ENCODE peak calls at places on chromosomes 4 and X, in eight cellular contexts. One of them, this sample, is unnamed. For H3K4me1, the result is how much of the 10 kb centered on the place peaks cover.

GRCh38 chr4:27684501-27685077 is 823.9 kb downstream of the STIM2 start:
- DNase-seq in fibroblast of lung: peak
- DNase-seq in uterus: peak
- DNase-seq in breast epithelium: peak
- DNase-seq in GM23338: peak
- DNase-seq in CD8-positive, alpha-beta T cell: no peak
- DNase-seq in cardiac muscle cell: peak
- DNase-seq in tibial artery: peak
- DNase-seq in this sample: peak

GRCh38 chr4:123246085-123246484 is 150.5 kb upstream of the SPRY1 start:
- DNase-seq in fibroblast of lung: no peak
- DNase-seq in uterus: no peak
- DNase-seq in breast epithelium: no peak
- DNase-seq in GM23338: no peak
- DNase-seq in CD8-positive, alpha-beta T cell: no peak
- DNase-seq in cardiac muscle cell: no peak
- DNase-seq in tibial artery: no peak
- DNase-seq in this sample: no peak

GRCh38 chr4:40132816-40133215 is 64.0 kb upstream of the RHOH start:
- DNase-seq in fibroblast of lung: no peak
- DNase-seq in uterus: no peak
- DNase-seq in breast epithelium: no peak
- DNase-seq in GM23338: no peak
- DNase-seq in CD8-positive, alpha-beta T cell: no peak
- DNase-seq in cardiac muscle cell: no peak
- DNase-seq in tibial artery: no peak
- DNase-seq in this sample: no peak

GRCh38 chrX:14356401-14356800 is 172.9 kb upstream of the GLRA2 start:
- DNase-seq in fibroblast of lung: peak
- DNase-seq in uterus: no peak
- DNase-seq in breast epithelium: no peak
- DNase-seq in GM23338: no peak
- DNase-seq in CD8-positive, alpha-beta T cell: no peak
- DNase-seq in cardiac muscle cell: no peak
- DNase-seq in tibial artery: no peak
- DNase-seq in this sample: no peak

GRCh38 chr4:123250843-123251242 is 145.8 kb upstream of the SPRY1 start:
- DNase-seq in fibroblast of lung: peak
- DNase-seq in uterus: peak
- DNase-seq in breast epithelium: peak
- DNase-seq in GM23338: no peak
- DNase-seq in CD8-positive, alpha-beta T cell: no peak
- DNase-seq in cardiac muscle cell: no peak
- DNase-seq in tibial artery: peak
- DNase-seq in this sample: no peak

GRCh38 chrX:43586855-43587254 is 69.2 kb upstream of the MAOA start:
- DNase-seq in fibroblast of lung: no peak
- DNase-seq in uterus: no peak
- DNase-seq in breast epithelium: no peak
- DNase-seq in GM23338: no peak
- DNase-seq in CD8-positive, alpha-beta T cell: no peak
- DNase-seq in cardiac muscle cell: no peak
- DNase-seq in tibial artery: no peak
- DNase-seq in this sample: no peak

GRCh38 chr4:137474711-137475301 is 57.5 kb downstream of the PCDH18 start:
- DNase-seq in fibroblast of lung: peak
- DNase-seq in uterus: no peak
- DNase-seq in breast epithelium: no peak
- DNase-seq in GM23338: no peak
- DNase-seq in CD8-positive, alpha-beta T cell: no peak
- DNase-seq in cardiac muscle cell: peak
- DNase-seq in tibial artery: no peak
- DNase-seq in this sample: peak

GRCh38 chr4:24473309-24473721 is 111.0 kb downstream of the DHX15 start:
- DNase-seq in fibroblast of lung: peak
- DNase-seq in uterus: peak
- DNase-seq in breast epithelium: no peak
- DNase-seq in GM23338: peak
- DNase-seq in CD8-positive, alpha-beta T cell: no peak
- DNase-seq in cardiac muscle cell: peak
- DNase-seq in tibial artery: no peak
- DNase-seq in this sample: no peak

GRCh38 chr4:122874194-122874593 is 47.6 kb downstream of the FGF2 start:
- DNase-seq in fibroblast of lung: peak
- DNase-seq in uterus: no peak
- DNase-seq in breast epithelium: no peak
- DNase-seq in GM23338: no peak
- DNase-seq in CD8-positive, alpha-beta T cell: no peak
- DNase-seq in cardiac muscle cell: no peak
- DNase-seq in tibial artery: no peak
- DNase-seq in this sample: no peak

GRCh38 chr4:147287588-147287890 is 193.4 kb upstream of the EDNRA start:
- DNase-seq in fibroblast of lung: peak
- DNase-seq in uterus: no peak
- DNase-seq in breast epithelium: no peak
- DNase-seq in GM23338: no peak
- DNase-seq in CD8-positive, alpha-beta T cell: no peak
- DNase-seq in cardiac muscle cell: no peak
- DNase-seq in tibial artery: no peak
- DNase-seq in this sample: no peak

GRCh38 chrX:120120223-120120622 is 4.5 kb upstream of the RHOXF1 start:
- DNase-seq in fibroblast of lung: peak
- DNase-seq in uterus: no peak
- DNase-seq in breast epithelium: no peak
- DNase-seq in GM23338: no peak
- DNase-seq in CD8-positive, alpha-beta T cell: no peak
- DNase-seq in cardiac muscle cell: no peak
- DNase-seq in tibial artery: no peak
- DNase-seq in this sample: no peak

GRCh38 chr4:108991929-108992328 is 229.1 kb upstream of the ETNPPL start:
- DNase-seq in fibroblast of lung: peak
- DNase-seq in uterus: no peak
- DNase-seq in breast epithelium: no peak
- DNase-seq in GM23338: no peak
- DNase-seq in CD8-positive, alpha-beta T cell: no peak
- DNase-seq in cardiac muscle cell: no peak
- DNase-seq in tibial artery: no peak
- DNase-seq in this sample: no peak

DNA sequence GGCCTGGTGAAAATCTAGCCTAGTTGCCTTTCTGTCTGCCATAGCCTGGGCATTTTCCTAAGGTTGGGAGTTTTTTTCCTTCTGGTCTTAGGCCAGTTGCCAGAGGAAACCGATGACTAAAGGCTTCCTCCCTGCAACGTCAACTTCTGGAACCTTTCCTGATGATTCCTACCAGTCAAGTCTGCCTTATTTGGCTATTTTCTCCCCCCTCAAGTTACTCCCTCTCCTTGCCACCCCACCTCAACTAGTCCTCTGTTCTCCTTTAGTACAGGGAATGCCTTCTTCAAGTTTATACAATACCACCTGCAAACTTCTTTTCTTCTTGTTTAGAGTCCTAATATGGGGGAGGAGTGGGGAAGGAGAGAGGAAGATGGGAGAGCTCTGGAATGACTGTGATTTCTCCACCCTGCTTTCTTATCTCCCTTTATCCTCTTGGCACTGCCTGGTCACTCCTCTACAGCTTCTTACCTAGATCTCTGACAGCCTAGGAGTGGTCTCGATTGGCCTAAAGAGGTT is 10.6 kb downstream of the MSN start:
- DNase-seq in fibroblast of lung: peak
- DNase-seq in uterus: peak
- DNase-seq in breast epithelium: peak
- DNase-seq in GM23338: no peak
- DNase-seq in CD8-positive, alpha-beta T cell: no peak
- DNase-seq in cardiac muscle cell: no peak
- DNase-seq in tibial artery: no peak
- DNase-seq in this sample: no peak
- H3K4me1 ChIP-seq in fibroblast of lung: under half
- H3K4me1 ChIP-seq in uterus: under half
- H3K4me1 ChIP-seq in breast epithelium: under half
- H3K4me1 ChIP-seq in GM23338: under half
- H3K4me1 ChIP-seq in CD8-positive, alpha-beta T cell: half or more
- H3K4me1 ChIP-seq in cardiac muscle cell: under half
- H3K4me1 ChIP-seq in tibial artery: half or more
- H3K4me1 ChIP-seq in this sample: under half

GRCh38 chr4:186621959-186622553 is 66.7 kb upstream of the MTNR1A start:
- DNase-seq in fibroblast of lung: peak
- DNase-seq in uterus: no peak
- DNase-seq in breast epithelium: no peak
- DNase-seq in GM23338: no peak
- DNase-seq in CD8-positive, alpha-beta T cell: no peak
- DNase-seq in cardiac muscle cell: no peak
- DNase-seq in tibial artery: no peak
- DNase-seq in this sample: no peak
- TF ChIP-seq CTCF in fibroblast of lung: peak
- TF ChIP-seq CTCF in uterus: no peak
- TF ChIP-seq CTCF in breast epithelium: no peak
- TF ChIP-seq CTCF in GM23338: no peak
- TF ChIP-seq CTCF in CD8-positive, alpha-beta T cell: no peak
- TF ChIP-seq CTCF in cardiac muscle cell: peak
- TF ChIP-seq CTCF in tibial artery: peak
- TF ChIP-seq CTCF in this sample: peak

DNA sequence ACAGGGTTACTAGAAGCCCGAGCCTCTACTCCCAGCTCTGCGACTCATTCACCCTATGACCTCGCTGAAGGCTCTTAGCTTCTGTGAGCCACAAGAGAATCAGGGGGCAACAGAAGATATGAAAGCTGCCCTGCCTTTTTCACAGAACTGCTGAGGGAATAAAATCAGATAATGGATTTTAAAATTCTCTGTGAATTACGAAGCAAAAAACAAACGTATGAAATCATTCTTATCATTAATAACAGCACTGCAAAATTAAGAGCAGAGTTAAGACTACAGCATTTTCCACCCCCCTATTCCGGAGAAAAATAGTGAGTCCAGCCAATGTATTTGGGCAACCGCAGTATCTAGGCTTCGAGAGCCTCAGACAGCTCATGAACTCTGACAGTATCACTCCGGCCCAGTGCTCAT is 33.5 kb downstream of the AFAP1 start:
- DNase-seq in fibroblast of lung: peak
- DNase-seq in uterus: no peak
- DNase-seq in breast epithelium: no peak
- DNase-seq in GM23338: no peak
- DNase-seq in CD8-positive, alpha-beta T cell: no peak
- DNase-seq in cardiac muscle cell: no peak
- DNase-seq in tibial artery: no peak
- DNase-seq in this sample: no peak
- H3K4me1 ChIP-seq in fibroblast of lung: under half
- H3K4me1 ChIP-seq in uterus: under half
- H3K4me1 ChIP-seq in breast epithelium: under half
- H3K4me1 ChIP-seq in GM23338: half or more
- H3K4me1 ChIP-seq in CD8-positive, alpha-beta T cell: under half
- H3K4me1 ChIP-seq in cardiac muscle cell: half or more
- H3K4me1 ChIP-seq in tibial artery: half or more
- H3K4me1 ChIP-seq in this sample: half or more

GRCh38 chr4:7815562-7815961 is 124.1 kb downstream of the AFAP1 start:
- DNase-seq in fibroblast of lung: peak
- DNase-seq in uterus: no peak
- DNase-seq in breast epithelium: no peak
- DNase-seq in GM23338: no peak
- DNase-seq in CD8-positive, alpha-beta T cell: no peak
- DNase-seq in cardiac muscle cell: no peak
- DNase-seq in tibial artery: no peak
- DNase-seq in this sample: no peak
- TF ChIP-seq CTCF in fibroblast of lung: no peak
- TF ChIP-seq CTCF in uterus: no peak
- TF ChIP-seq CTCF in breast epithelium: no peak
- TF ChIP-seq CTCF in GM23338: no peak
- TF ChIP-seq CTCF in CD8-positive, alpha-beta T cell: no peak
- TF ChIP-seq CTCF in cardiac muscle cell: peak
- TF ChIP-seq CTCF in tibial artery: no peak
- TF ChIP-seq CTCF in this sample: no peak

GRCh38 chrX:53283099-53283498 is 1.7 kb upstream of the IQSEC2 start:
- DNase-seq in fibroblast of lung: no peak
- DNase-seq in uterus: no peak
- DNase-seq in breast epithelium: no peak
- DNase-seq in GM23338: no peak
- DNase-seq in CD8-positive, alpha-beta T cell: no peak
- DNase-seq in cardiac muscle cell: no peak
- DNase-seq in tibial artery: no peak
- DNase-seq in this sample: no peak

GRCh38 chrX:53280703-53281320 is 572 bp downstream of the IQSEC2 start:
- DNase-seq in fibroblast of lung: peak
- DNase-seq in uterus: peak
- DNase-seq in breast epithelium: no peak
- DNase-seq in GM23338: no peak
- DNase-seq in CD8-positive, alpha-beta T cell: no peak
- DNase-seq in cardiac muscle cell: no peak
- DNase-seq in tibial artery: peak
- DNase-seq in this sample: no peak

GRCh38 chrX:53283567-53283966 is 2.2 kb upstream of the IQSEC2 start:
- DNase-seq in fibroblast of lung: no peak
- DNase-seq in uterus: no peak
- DNase-seq in breast epithelium: no peak
- DNase-seq in GM23338: no peak
- DNase-seq in CD8-positive, alpha-beta T cell: no peak
- DNase-seq in cardiac muscle cell: no peak
- DNase-seq in tibial artery: no peak
- DNase-seq in this sample: no peak

GRCh38 chrX:53281321-53281822 is at the start of gene IQSEC2:
- DNase-seq in fibroblast of lung: peak
- DNase-seq in uterus: peak
- DNase-seq in breast epithelium: peak
- DNase-seq in GM23338: peak
- DNase-seq in CD8-positive, alpha-beta T cell: no peak
- DNase-seq in cardiac muscle cell: peak
- DNase-seq in tibial artery: peak
- DNase-seq in this sample: peak

DNA sequence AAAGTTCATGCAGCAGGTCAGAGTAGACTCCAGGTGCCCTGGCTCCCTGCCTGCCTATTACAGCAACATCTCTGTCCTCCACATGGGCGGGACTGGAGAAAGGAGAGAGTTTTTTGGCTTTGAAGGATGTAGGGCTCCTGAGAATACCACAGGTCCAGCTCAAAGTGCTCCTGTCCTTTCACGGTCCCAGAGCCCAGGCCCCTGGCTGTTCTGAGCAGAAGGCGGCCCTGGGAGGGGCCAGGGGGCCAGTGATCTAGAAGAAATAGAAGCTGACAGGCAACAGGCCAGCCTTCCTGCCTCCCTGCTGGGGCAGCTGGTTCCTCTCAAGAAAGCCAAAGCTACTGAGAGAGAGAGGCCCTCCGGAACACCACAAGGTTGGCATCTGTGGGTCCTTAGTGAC is 929 bp upstream of the IQSEC2 start:
- DNase-seq in fibroblast of lung: peak
- DNase-seq in uterus: peak
- DNase-seq in breast epithelium: no peak
- DNase-seq in GM23338: no peak
- DNase-seq in CD8-positive, alpha-beta T cell: no peak
- DNase-seq in cardiac muscle cell: no peak
- DNase-seq in tibial artery: no peak
- DNase-seq in this sample: no peak
- H3K4me1 ChIP-seq in fibroblast of lung: under half
- H3K4me1 ChIP-seq in uterus: under half
- H3K4me1 ChIP-seq in breast epithelium: under half
- H3K4me1 ChIP-seq in GM23338: under half
- H3K4me1 ChIP-seq in CD8-positive, alpha-beta T cell: under half
- H3K4me1 ChIP-seq in cardiac muscle cell: under half
- H3K4me1 ChIP-seq in tibial artery: under half
- H3K4me1 ChIP-seq in this sample: under half

GRCh38 chrX:40244980-40245379 is 147.2 kb upstream of the BCOR start:
- DNase-seq in fibroblast of lung: peak
- DNase-seq in uterus: no peak
- DNase-seq in breast epithelium: no peak
- DNase-seq in GM23338: no peak
- DNase-seq in CD8-positive, alpha-beta T cell: no peak
- DNase-seq in cardiac muscle cell: peak
- DNase-seq in tibial artery: no peak
- DNase-seq in this sample: peak
- TF ChIP-seq CTCF in fibroblast of lung: no peak
- TF ChIP-seq CTCF in uterus: no peak
- TF ChIP-seq CTCF in breast epithelium: no peak
- TF ChIP-seq CTCF in GM23338: no peak
- TF ChIP-seq CTCF in CD8-positive, alpha-beta T cell: no peak
- TF ChIP-seq CTCF in cardiac muscle cell: no peak
- TF ChIP-seq CTCF in tibial artery: no peak
- TF ChIP-seq CTCF in this sample: peak